ENCODE peak calls at places on chromosomes 7 and 10, in nine cellular contexts. Q, G, O, Z, L, F, H, N and S are unnamed samples.
A peak's percentile ranks its signal among the peaks of the same experiment; 100 is the strongest.

GRCh38 chr7:16921644-16922257 is 40.0 kb upstream of the AGR3 start:
- DNase-seq in Q (no peak), G (no peak), O (peak; percentile 28), Z (peak; percentile 72), L (no peak), F (no peak), H (no peak), N (peak; percentile 82), S (no peak)

GRCh38 chr7:141074162-141074989 is 512 bp downstream of the TMEM178B start:
- DNase-seq in Q (no peak), G (no peak), O (no peak), Z (no peak), L (peak; percentile 73), F (no peak), H (no peak), N (peak; percentile 31), S (no peak)

GRCh38 chr10:32077896-32078295 is 21.7 kb upstream of the KIF5B start:
- DNase-seq in Q (no peak), G (no peak), O (no peak), Z (peak; percentile 34), L (peak; percentile 53), F (peak; percentile 66), H (peak; percentile 41), N (peak; percentile 28), S (no peak)

GRCh38 chr10:20170661-20171060 is 354.4 kb downstream of the PLXDC2 start:
- DNase-seq in Q (no peak), G (no peak), O (no peak), Z (no peak), L (no peak), F (no peak), H (no peak), N (no peak), S (no peak)

GRCh38 chr7:99699946-99700345 is 20.1 kb upstream of the CYP3A5 start:
- DNase-seq in Q (peak; percentile 42), G (no peak), O (no peak), Z (no peak), L (no peak), F (no peak), H (no peak), N (no peak), S (no peak)

GRCh38 chr10:79202188-79203013 is 133.6 kb downstream of the ZMIZ1 start:
- DNase-seq in Q (peak; percentile 38), G (no peak), O (peak; percentile 49), Z (peak; percentile 51), L (peak; percentile 70), F (no peak), H (no peak), N (peak; percentile 57), S (no peak)

GRCh38 chr10:84097787-84098353 is 41.4 kb upstream of the GHITM start:
- DNase-seq in Q (no peak), G (no peak), O (no peak), Z (no peak), L (peak; percentile 9), F (no peak), H (no peak), N (peak; percentile 8), S (no peak)

GRCh38 chr7:28052933-28053332 is 127.7 kb downstream of the JAZF1 start:
- DNase-seq in Q (no peak), G (no peak), O (no peak), Z (no peak), L (peak; percentile 15), F (peak; percentile 54), H (no peak), N (no peak), S (no peak)

GRCh38 chr10:86361134-86362128 is 5.2 kb downstream of the GRID1 start:
- DNase-seq in Q (peak; percentile 1), G (no peak), O (no peak), Z (no peak), L (no peak), F (no peak), H (no peak), N (no peak), S (no peak)

GRCh38 chr10:31143331-31143935 is 111.8 kb upstream of the ZNF438 start:
- DNase-seq in Q (no peak), G (no peak), O (no peak), Z (no peak), L (no peak), F (no peak), H (no peak), N (no peak), S (no peak)

GRCh38 chr10:84333864-84334451 is 5.6 kb downstream of the CCSER2 start:
- DNase-seq in Q (no peak), G (no peak), O (no peak), Z (no peak), L (peak; percentile 5), F (peak; percentile 57), H (no peak), N (no peak), S (peak; percentile 74)

GRCh38 chr7:32145911-32146310 is 75.7 kb upstream of the PDE1C start:
- DNase-seq in Q (no peak), G (no peak), O (no peak), Z (no peak), L (no peak), F (no peak), H (no peak), N (no peak), S (no peak)

GRCh38 chr7:33932221-33932620 is 26.9 kb downstream of the BMPER start:
- DNase-seq in Q (no peak), G (no peak), O (no peak), Z (no peak), L (peak; percentile 61), F (no peak), H (no peak), N (no peak), S (no peak)

GRCh38 chr10:89481662-89482061 is 53.7 kb downstream of the SLC16A12 start:
- DNase-seq in Q (no peak), G (no peak), O (no peak), Z (no peak), L (no peak), F (peak; percentile 63), H (no peak), N (peak; percentile 65), S (no peak)

GRCh38 chr10:117367718-117368117 is 7.5 kb downstream of the PDZD8 start:
- DNase-seq in Q (no peak), G (no peak), O (no peak), Z (no peak), L (no peak), F (no peak), H (no peak), N (no peak), S (no peak)
- H3K4me1 ChIP-seq in Q (peaks cover 100% of the 10 kb centered on the region), G (peaks cover 40% of the 10 kb centered on the region), O (peaks cover 92% of the 10 kb centered on the region), Z (peaks cover 78% of the 10 kb centered on the region), L (peaks cover 9% of the 10 kb centered on the region), F (peaks cover 42% of the 10 kb centered on the region), H (no peaks in the 10 kb centered on the region), N (peaks cover 80% of the 10 kb centered on the region), S (peaks cover 14% of the 10 kb centered on the region)

DNA sequence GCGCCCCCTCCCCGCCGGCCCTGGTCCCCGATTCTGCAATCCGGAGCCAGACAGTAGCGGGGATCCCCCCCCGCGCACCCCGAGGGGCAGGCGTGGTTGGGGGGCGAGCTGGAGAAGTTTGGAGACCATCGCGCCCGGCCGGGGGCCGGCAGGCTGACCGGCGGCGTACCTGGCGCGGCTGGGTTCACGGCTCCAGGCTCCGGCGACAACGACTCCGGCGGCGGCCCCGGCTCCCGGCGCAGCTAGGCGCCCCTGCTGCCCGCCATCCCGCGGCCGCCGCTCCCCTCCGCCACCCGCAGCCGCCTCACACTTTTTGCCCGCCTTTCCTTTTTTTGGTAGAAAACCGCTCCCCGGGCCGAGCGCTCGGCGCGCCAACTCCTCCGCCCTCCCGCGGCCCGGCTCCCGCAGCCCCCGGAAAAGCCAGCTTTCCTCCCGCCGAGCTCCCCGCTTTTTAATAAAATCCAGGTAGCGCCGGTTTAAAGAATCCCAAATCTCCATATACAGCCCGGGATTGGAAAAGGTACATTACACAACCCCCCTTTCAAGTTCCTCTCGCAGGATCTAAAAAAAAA is at the start of gene TNRC18:
- DNase-seq in Q (peak; percentile 32), G (no peak), O (peak; percentile 34), Z (no peak), L (no peak), F (no peak), H (peak; percentile 69), N (no peak), S (no peak)
- H3K27ac ChIP-seq in Q (peak within 1 kb of the TSS; percentile 100), G (peak within 1 kb of the TSS; percentile 100), O (peak within 1 kb of the TSS; percentile 100), Z (peak within 1 kb of the TSS; percentile 94), L (peak within 1 kb of the TSS; percentile 95), F (peak within 1 kb of the TSS; percentile 87), H (peak within 1 kb of the TSS; percentile 99), N (peak within 1 kb of the TSS; percentile 88), S (no peak within 1 kb of the TSS)

GRCh38 chr7:75619636-75620035 is 119.1 kb downstream of the HIP1 start:
- DNase-seq in Q (no peak), G (no peak), O (no peak), Z (no peak), L (no peak), F (no peak), H (no peak), N (no peak), S (no peak)
- H3K4me1 ChIP-seq in Q (no peaks in the 10 kb centered on the region), G (no peaks in the 10 kb centered on the region), O (no peaks in the 10 kb centered on the region), Z (peaks cover 27% of the 10 kb centered on the region), L (no peaks in the 10 kb centered on the region), F (no peaks in the 10 kb centered on the region), H (no peaks in the 10 kb centered on the region), N (no peaks in the 10 kb centered on the region), S (peaks cover 25% of the 10 kb centered on the region)

GRCh38 chr10:122265896-122266295 is 5.2 kb upstream of the BTBD16 start:
- DNase-seq in Q (no peak), G (no peak), O (no peak), Z (no peak), L (no peak), F (no peak), H (no peak), N (no peak), S (no peak)

GRCh38 chr10:122269097-122269687 is 1.9 kb upstream of the BTBD16 start:
- DNase-seq in Q (no peak), G (no peak), O (no peak), Z (no peak), L (peak; percentile 57), F (no peak), H (no peak), N (no peak), S (no peak)

GRCh38 chr10:122271076-122271475 is at the start of gene BTBD16:
- DNase-seq in Q (no peak), G (no peak), O (no peak), Z (no peak), L (no peak), F (no peak), H (no peak), N (no peak), S (no peak)

GRCh38 chr10:122264931-122265330 is 6.2 kb upstream of the BTBD16 start:
- DNase-seq in Q (no peak), G (no peak), O (no peak), Z (no peak), L (no peak), F (no peak), H (no peak), N (no peak), S (no peak)

DNA sequence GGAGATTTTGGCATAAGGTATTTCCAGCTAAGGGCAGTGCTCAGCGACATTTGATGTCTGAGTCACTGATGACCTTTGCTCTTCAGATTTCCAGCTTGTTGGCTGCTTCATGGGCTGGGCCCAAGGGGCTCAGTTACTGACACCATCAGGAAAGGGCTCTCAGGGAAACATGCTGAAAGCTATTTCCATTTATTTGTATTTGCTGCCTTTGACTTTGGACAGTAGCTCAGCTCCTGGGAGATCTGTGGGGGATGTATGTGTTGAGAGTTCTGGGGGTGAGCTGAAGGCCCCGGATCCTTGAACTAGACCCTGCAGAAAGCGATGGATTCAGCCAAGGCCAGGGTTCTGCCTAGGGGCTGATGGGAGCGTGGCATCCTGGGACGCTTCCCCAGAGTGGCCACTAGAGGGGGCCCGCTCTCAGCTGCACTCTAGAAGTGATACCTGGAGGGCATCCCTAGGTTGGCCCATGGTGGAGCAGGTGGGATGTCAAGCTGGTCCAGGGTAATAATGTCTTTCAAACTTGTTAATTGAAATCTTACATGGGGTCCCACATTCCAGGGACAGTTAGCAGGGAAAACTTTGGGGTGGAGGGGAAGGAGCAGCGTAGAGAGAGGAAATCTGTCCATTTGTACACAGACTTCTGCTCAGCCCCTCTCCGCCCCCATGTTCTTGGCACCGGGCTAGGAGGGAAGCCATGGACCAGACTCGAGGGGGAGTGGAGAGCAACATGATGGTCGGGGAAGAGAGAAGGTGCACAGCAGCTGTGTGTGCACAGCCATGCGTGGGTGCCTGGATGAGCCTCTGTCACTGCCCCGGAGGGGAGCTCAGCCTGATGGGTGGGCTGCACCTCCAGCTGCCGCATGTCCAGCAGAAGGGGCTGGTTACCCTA is 3.0 kb upstream of the BTBD16 start:
- DNase-seq in Q (peak; percentile 51), G (peak; percentile 36), O (peak; percentile 57), Z (peak; percentile 38), L (peak; percentile 82), F (peak; percentile 21), H (peak; percentile 41), N (peak; percentile 61), S (peak; percentile 43)
- H3K27ac ChIP-seq in Q (no peak overlapping the region), G (no peak overlapping the region), O (no peak overlapping the region), Z (peak overlapping the region; percentile 6), L (no peak overlapping the region), F (no peak overlapping the region), H (no peak overlapping the region), N (peak overlapping the region; percentile 65), S (no peak overlapping the region)